ENCODE peak calls at places on chromosomes 13 and 19, in eight cellular contexts. D is GM12865, Z is mammary epithelial cell, R is ovary, G is mucosa of descending colon, X is fibroblast of mammary gland, C is transverse colon, H is skeletal muscle cell. F is an unnamed sample.
A peak's percentile ranks its signal among the peaks of the same experiment; 100 is the strongest.

GRCh38 chr13:101429733-101430132 is 13.4 kb upstream of the NALCN start:
- DNase-seq in Z (peak; percentile 14), H (no peak), D (no peak), G (no peak), R (no peak), C (no peak), X (no peak), F (no peak)

GRCh38 chr19:54454781-54455675 is 6.0 kb downstream of the LENG8 start:
- DNase-seq in C (no peak), R (no peak), X (no peak), D (no peak), Z (no peak), H (no peak), G (peak; percentile 52), F (no peak)

GRCh38 chr19:342801-343421 is 1.7 kb downstream of the MIER2 start:
- DNase-seq in C (peak; percentile 59), D (no peak), G (no peak), X (peak; percentile 98), H (peak; percentile 83), R (peak; percentile 16), Z (peak; percentile 81), F (peak; percentile 80)

GRCh38 chr19:47260476-47260875 is 4.2 kb downstream of the CCDC9 start:
- DNase-seq in R (no peak), C (no peak), D (no peak), X (no peak), G (no peak), Z (no peak), H (no peak), F (no peak)

GRCh38 chr13:112457081-112457480 is 80.9 kb downstream of the SPACA7 start:
- DNase-seq in H (no peak), X (no peak), R (no peak), Z (no peak), G (no peak), C (no peak), D (no peak), F (no peak)

GRCh38 chr13:24851546-24851945 is 87.6 kb downstream of the RNF17 start:
- DNase-seq in X (peak; percentile 29), D (no peak), G (no peak), H (peak; percentile 35), R (no peak), C (no peak), Z (peak; percentile 78), F (no peak)

GRCh38 chr13:109840201-109840892 is 54.0 kb upstream of the IRS2 start:
- DNase-seq in C (no peak), X (peak; percentile 69), G (no peak), Z (peak; percentile 70), H (peak; percentile 56), D (no peak), R (no peak), F (no peak)

GRCh38 chr19:4046946-4047683 is 19.6 kb downstream of the ZBTB7A start:
- DNase-seq in Z (no peak), G (no peak), D (no peak), X (no peak), C (no peak), H (no peak), R (no peak), F (no peak)

GRCh38 chr19:33186835-33187540 is 7.1 kb upstream of the LRP3 start:
- DNase-seq in D (no peak), H (no peak), Z (no peak), C (peak; percentile 77), G (no peak), R (no peak), X (no peak), F (no peak)

GRCh38 chr13:29607465-29607864 is 12.0 kb upstream of the SLC7A1 start:
- DNase-seq in X (no peak), D (no peak), R (no peak), Z (no peak), C (no peak), H (no peak), G (no peak), F (no peak)

GRCh38 chr19:10780368-10780767 is 55.6 kb downstream of the TMED1 start:
- DNase-seq in X (peak; percentile 98), H (peak; percentile 67), G (no peak), D (no peak), C (peak; percentile 42), R (no peak), Z (no peak), F (peak; percentile 81)

GRCh38 chr13:37934339-37935191 is 65.0 kb upstream of the TRPC4 start:
- DNase-seq in Z (no peak), X (no peak), H (no peak), C (no peak), R (no peak), D (no peak), G (no peak), F (no peak)

GRCh38 chr19:18174983-18175382 is 1.4 kb downstream of the IFI30 start:
- DNase-seq in R (no peak), H (no peak), C (no peak), D (no peak), X (no peak), Z (no peak), G (no peak), F (no peak)

GRCh38 chr19:18172331-18173053 is 1.1 kb upstream of the IFI30 start:
- DNase-seq in H (no peak), C (no peak), G (no peak), Z (no peak), X (no peak), D (no peak), R (no peak), F (no peak)

GRCh38 chr19:18173054-18173571 is 500 bp upstream of the IFI30 start:
- DNase-seq in G (peak; percentile 87), Z (no peak), D (peak; percentile 80), R (no peak), H (no peak), X (peak; percentile 71), C (peak; percentile 57), F (peak; percentile 86)

GRCh38 chr19:18173572-18174294 is at the start of gene IFI30:
- DNase-seq in D (peak; percentile 91), C (peak; percentile 88), Z (no peak), H (no peak), G (peak; percentile 93), X (peak; percentile 25), R (peak; percentile 82), F (peak; percentile 90)

GRCh38 chr19:18176367-18177310 is 3.0 kb downstream of the IFI30 start:
- DNase-seq in C (no peak), G (no peak), R (no peak), X (no peak), D (no peak), Z (no peak), H (no peak), F (no peak)
- H3K4me3 ChIP-seq in C (no peak overlapping the region), G (no peak overlapping the region), R (no peak overlapping the region), X (no peak overlapping the region), D (peak overlapping the region; percentile 16), Z (no peak overlapping the region), H (no peak overlapping the region), F (no peak overlapping the region)

GRCh38 chr19:5575553-5575952 is 7.8 kb upstream of the TINCR start:
- DNase-seq in H (no peak), R (no peak), C (no peak), G (no peak), X (no peak), Z (no peak), D (no peak), F (no peak)

GRCh38 chr19:5579286-5579685 is 11.5 kb upstream of the TINCR start:
- DNase-seq in D (no peak), Z (no peak), X (no peak), G (no peak), H (no peak), C (no peak), R (no peak), F (no peak)

GRCh38 chr19:5580116-5580515 is 12.4 kb upstream of the TINCR start:
- DNase-seq in C (no peak), G (no peak), H (no peak), R (no peak), X (no peak), Z (no peak), D (no peak), F (no peak)

GRCh38 chr19:5579697-5580096 is 11.9 kb upstream of the TINCR start:
- DNase-seq in D (no peak), Z (no peak), X (no peak), H (no peak), C (no peak), R (no peak), G (no peak), F (no peak)

GRCh38 chr19:5578094-5578846 is 10.5 kb upstream of the TINCR start:
- DNase-seq in H (no peak), X (peak; percentile 48), D (peak; percentile 57), C (peak; percentile 73), R (peak; percentile 51), G (peak; percentile 76), Z (peak; percentile 35), F (peak; percentile 74)
- H3K4me3 ChIP-seq in H (peak overlapping the region; percentile 33), X (no peak overlapping the region), D (no peak overlapping the region), C (no peak overlapping the region), R (no peak overlapping the region), G (no peak overlapping the region), Z (peak overlapping the region; percentile 42), F (no peak overlapping the region)

GRCh38 chr19:45670670-45671453 is 2.8 kb downstream of the GIPR start:
- DNase-seq in H (no peak), G (peak; percentile 90), D (peak; percentile 95), R (no peak), Z (peak; percentile 28), C (peak; percentile 94), X (peak; percentile 67), F (no peak)
- H3K4me3 ChIP-seq in H (peak overlapping the region; percentile 13), G (no peak overlapping the region), D (peak overlapping the region; percentile 79), R (no peak overlapping the region), Z (peak overlapping the region; percentile 18), C (no peak overlapping the region), X (no peak overlapping the region), F (no peak overlapping the region)

DNA sequence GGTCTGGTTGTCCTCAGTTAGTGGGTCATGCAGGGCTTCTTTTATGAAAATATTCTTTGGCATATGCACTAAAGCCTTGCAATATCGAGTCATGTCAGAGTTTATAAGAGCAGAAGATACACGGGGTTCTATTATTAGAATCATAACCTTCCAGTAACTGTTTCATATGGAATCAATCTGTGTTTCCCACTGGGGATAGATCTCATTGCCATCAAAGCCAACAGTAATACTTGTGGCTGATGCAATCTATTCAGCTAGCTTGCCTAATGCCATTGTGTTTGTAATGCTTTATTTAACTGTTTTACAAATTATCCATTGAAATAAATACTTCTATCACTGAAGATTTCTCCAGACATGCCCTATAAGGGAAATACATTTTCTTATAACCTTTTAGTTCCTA is 746.9 kb upstream of the PCDH9 start:
- DNase-seq in D (no peak), R (no peak), G (no peak), Z (no peak), H (peak; percentile 59), C (no peak), X (peak; percentile 47), F (no peak)
- H3K4me3 ChIP-seq in D (no peak overlapping the region), R (no peak overlapping the region), G (no peak overlapping the region), Z (no peak overlapping the region), H (no peak overlapping the region), C (no peak overlapping the region), X (no peak overlapping the region), F (no peak overlapping the region)

F was measured in sigmoid colon.